ENCODE peak calls at places on chromosomes 7 and 10, in five cellular contexts. A is SK-N-SH, G is A549, I is HCT116, M is WTC11. P is an unnamed sample.

GRCh38 chr10:102435529-102436233 is 3.3 kb upstream of the CUEDC2 start:
- DNase-seq in A (no peak), G (no peak), I (no peak), M (peak), P (peak)

GRCh38 chr10:17425584-17426262 is 28.7 kb downstream of the ST8SIA6 start:
- DNase-seq in A (no peak), G (no peak), I (no peak), M (no peak), P (no peak)

GRCh38 chr10:117615649-117616048 is 73.1 kb downstream of the EMX2 start:
- DNase-seq in A (no peak), G (no peak), I (no peak), M (no peak), P (no peak)

GRCh38 chr7:3301831-3302618 is 973 bp downstream of the SDK1 start:
- DNase-seq in A (peak), G (peak), I (no peak), M (peak), P (no peak)

GRCh38 chr7:155001756-155002410 is 1.0 kb downstream of the PAXIP1 start:
- DNase-seq in A (no peak), G (peak), I (no peak), M (no peak), P (peak)

GRCh38 chr10:116833986-116834760 is 15.1 kb upstream of the ENO4 start:
- DNase-seq in A (no peak), G (no peak), I (no peak), M (peak), P (no peak)

GRCh38 chr10:114500643-114501042 is 96.3 kb upstream of the AFAP1L2 start:
- DNase-seq in A (no peak), G (no peak), I (no peak), M (no peak), P (no peak)

GRCh38 chr10:128540806-128541739 is 414.9 kb upstream of the MKI67 start:
- DNase-seq in A (peak), G (no peak), I (no peak), M (peak), P (peak)

GRCh38 chr7:90966346-90966745 is 297.9 kb upstream of the FZD1 start:
- DNase-seq in A (no peak), G (no peak), I (no peak), M (no peak), P (no peak)

GRCh38 chr7:50631100-50631499 is 65.9 kb upstream of the DDC start:
- DNase-seq in A (no peak), G (no peak), I (no peak), M (no peak), P (no peak)

GRCh38 chr7:83579740-83580139 is 69.2 kb downstream of the SEMA3E start:
- DNase-seq in A (no peak), G (no peak), I (no peak), M (no peak), P (no peak)

GRCh38 chr10:9823268-9823930 is 1194.3 kb upstream of the CELF2 start:
- DNase-seq in A (no peak), G (no peak), I (no peak), M (no peak), P (peak)

GRCh38 chr10:46992794-46993552 is 81.7 kb downstream of the PTPN20 start:
- DNase-seq in A (peak), G (peak), I (peak), M (no peak), P (peak)

GRCh38 chr7:15199482-15199881 is 296.9 kb upstream of the DGKB start:
- DNase-seq in A (peak), G (peak), I (no peak), M (no peak), P (peak)

GRCh38 chr7:143394068-143394467 is 12.9 kb downstream of the ZYX start:
- DNase-seq in A (no peak), G (no peak), I (no peak), M (no peak), P (no peak)

DNA sequence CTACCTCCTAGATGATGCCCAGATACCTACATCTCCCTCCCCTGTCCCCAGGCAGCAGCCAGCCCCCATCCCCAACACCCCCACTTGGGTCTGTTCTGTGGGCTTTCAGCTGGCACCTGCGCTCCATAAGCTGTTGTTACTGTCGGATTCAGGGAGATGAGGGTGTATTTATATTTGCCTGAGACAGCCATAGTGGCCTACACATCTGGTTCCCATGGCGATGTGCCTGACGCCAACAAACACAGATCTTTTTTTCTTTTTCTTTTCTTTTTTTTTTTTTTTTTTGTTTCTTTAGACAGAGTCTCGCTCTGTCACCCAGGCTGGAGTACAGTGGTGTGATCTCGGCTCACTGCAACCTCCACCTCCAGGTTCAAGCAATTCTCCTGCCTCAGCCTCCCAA is 73.1 kb downstream of the CLIP2 start:
- DNase-seq in A (peak), G (no peak), I (no peak), M (no peak), P (no peak)
- TF ChIP-seq MAX in A (no peak), G (no peak), I (no peak), M (no peak), P (no peak)

GRCh38 chr10:19918800-19919199 is 102.6 kb downstream of the PLXDC2 start:
- DNase-seq in A (no peak), G (no peak), I (no peak), M (no peak), P (no peak)
- TF ChIP-seq MAX in A (no peak), G (no peak), I (no peak), M (no peak), P (no peak)

GRCh38 chr10:68955414-68955785 is 570 bp upstream of the DDX21 start:
- DNase-seq in A (no peak), G (no peak), I (no peak), M (no peak), P (no peak)
- TF ChIP-seq MAX in A (no peak), G (no peak), I (no peak), M (no peak), P (no peak)

DNA sequence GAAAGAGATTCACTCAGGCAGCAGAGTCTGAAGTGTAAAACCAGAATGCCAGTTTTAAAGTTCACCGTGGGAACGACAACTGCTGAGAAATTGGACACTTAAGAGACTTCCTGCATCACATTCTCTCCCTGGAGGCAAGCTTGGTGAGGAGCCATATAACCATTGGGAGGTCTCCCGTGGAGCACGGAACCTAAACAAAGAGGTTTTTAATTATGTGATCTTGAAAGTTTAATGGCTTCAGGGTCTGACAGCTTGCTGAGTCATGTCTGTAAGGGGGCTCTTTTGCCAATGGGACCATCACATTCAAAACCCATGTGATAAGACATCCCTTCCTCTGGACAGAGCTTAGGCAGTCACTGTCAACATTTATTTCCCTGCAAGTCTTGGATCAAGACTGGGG is 674.4 kb downstream of the TYW1 start:
- DNase-seq in A (no peak), G (no peak), I (no peak), M (no peak), P (no peak)
- TF ChIP-seq MAX in A (no peak), G (no peak), I (no peak), M (no peak), P (no peak)

GRCh38 chr10:125123363-125124113 is 36.8 kb downstream of the CTBP2 start:
- DNase-seq in A (no peak), G (peak), I (peak), M (no peak), P (no peak)
- TF ChIP-seq MAX in A (no peak), G (peak), I (no peak), M (no peak), P (no peak)

GRCh38 chr7:156111-157007 is 36.0 kb upstream of the FAM20C start:
- DNase-seq in A (no peak), G (no peak), I (no peak), M (no peak), P (no peak)
- TF ChIP-seq MAX in A (no peak), G (no peak), I (no peak), M (no peak), P (no peak)